ENCODE peak calls at places on chromosomes 5 and 9, in six cellular contexts. U is effector CD8-positive, alpha-beta T cell; W is naive thymus-derived CD8-positive, alpha-beta T cell; I is NCI-H69; N is substantia nigra; P is EH. L is an unnamed sample.

GRCh38 chr9:133405508-133406009 is 12.3 kb downstream of the REXO4 start:
- DNase-seq in W (no peak), N (no peak), P (peak), U (no peak), I (no peak), L (peak)

GRCh38 chr5:65459995-65460394 is 21.7 kb downstream of the ADAMTS6 start:
- DNase-seq in N (no peak), P (no peak), W (no peak), U (no peak), I (no peak), L (no peak)

GRCh38 chr5:6163913-6164312 is 214.4 kb downstream of the MED10 start:
- DNase-seq in P (no peak), U (no peak), I (no peak), W (no peak), N (no peak), L (no peak)

GRCh38 chr9:137397675-137398423 is 25.1 kb downstream of the EXD3 start:
- DNase-seq in I (no peak), N (no peak), P (no peak), W (no peak), U (no peak), L (no peak)

GRCh38 chr5:175880797-175881312 is 9.5 kb downstream of the CPLX2 start:
- DNase-seq in W (no peak), I (no peak), P (no peak), N (no peak), U (no peak), L (no peak)

GRCh38 chr5:34789021-34789531 is 49.9 kb upstream of the TTC23L start:
- DNase-seq in P (peak), N (no peak), I (no peak), U (no peak), W (no peak), L (no peak)

GRCh38 chr5:134445841-134446818 is 34.4 kb upstream of the CDKN2AIPNL start:
- DNase-seq in P (no peak), U (no peak), I (no peak), N (no peak), W (no peak), L (no peak)

GRCh38 chr9:93346240-93347112 is 105.0 kb upstream of the FAM120A start:
- DNase-seq in N (no peak), P (no peak), U (no peak), I (no peak), W (no peak), L (no peak)

GRCh38 chr9:133477992-133478850 is 678 bp downstream of the SLC2A6 start:
- DNase-seq in W (no peak), P (peak), I (peak), U (no peak), N (no peak), L (no peak)

GRCh38 chr9:73219985-73220626 is 68.4 kb downstream of the ANXA1 start:
- DNase-seq in P (peak), N (no peak), I (no peak), U (no peak), W (no peak), L (no peak)

GRCh38 chr9:126327750-126328120 is 1.1 kb downstream of the MVB12B start:
- DNase-seq in P (no peak), U (no peak), N (no peak), W (no peak), I (no peak), L (no peak)

GRCh38 chr9:19995619-19996018 is 206.8 kb upstream of the SLC24A2 start:
- DNase-seq in N (no peak), P (no peak), W (no peak), U (no peak), I (no peak), L (no peak)

GRCh38 chr5:94544784-94545318 is 73.6 kb downstream of the KIAA0825 start:
- DNase-seq in P (no peak), W (no peak), U (no peak), I (no peak), N (no peak), L (no peak)

GRCh38 chr5:4204616-4205151 is 609.1 kb downstream of the IRX1 start:
- DNase-seq in U (no peak), N (no peak), I (no peak), W (no peak), P (no peak), L (no peak)

GRCh38 chr9:116395409-116396037 is 241.9 kb downstream of the PAPPA start:
- DNase-seq in N (no peak), U (no peak), W (no peak), P (no peak), I (peak), L (no peak)

GRCh38 chr5:145792840-145793239 is 42.3 kb downstream of the PRELID2 start:
- DNase-seq in N (no peak), W (no peak), P (no peak), U (no peak), I (no peak), L (no peak)

GRCh38 chr9:36337865-36338264 is 62.2 kb downstream of the RNF38 start:
- DNase-seq in P (no peak), W (no peak), U (no peak), N (no peak), I (no peak), L (no peak)

GRCh38 chr9:130927338-130927737 is 11.7 kb downstream of the FIBCD1 start:
- DNase-seq in W (no peak), I (peak), N (no peak), P (peak), U (no peak), L (no peak)

GRCh38 chr5:169970334-169970733 is 10.0 kb downstream of the INSYN2B start:
- DNase-seq in W (no peak), P (no peak), I (no peak), U (no peak), N (no peak), L (no peak)

GRCh38 chr9:129954868-129955550 is 88.0 kb downstream of the FNBP1 start:
- DNase-seq in I (no peak), N (no peak), P (peak), U (no peak), W (no peak), L (no peak)

GRCh38 chr9:91302831-91303230 is 58.9 kb downstream of the AUH start:
- DNase-seq in U (no peak), I (peak), P (peak), W (no peak), N (no peak), L (no peak)

GRCh38 chr9:36985061-36985768 is 48.9 kb downstream of the PAX5 start:
- DNase-seq in N (no peak), I (no peak), W (no peak), U (no peak), P (no peak), L (no peak)

GRCh38 chr9:98607787-98608186 is 100.9 kb downstream of the GABBR2 start:
- DNase-seq in U (no peak), W (no peak), I (no peak), P (peak), N (no peak), L (no peak)

GRCh38 chr9:124505006-124505900 is 1.9 kb downstream of the NR5A1 start:
- DNase-seq in I (no peak), P (no peak), U (no peak), N (no peak), W (no peak), L (no peak)

GRCh38 chr5:14256756-14257393 is 113.7 kb downstream of the TRIO start:
- DNase-seq in N (no peak), I (peak), W (no peak), P (no peak), U (no peak), L (no peak)

L was measured in CD4-positive, alpha-beta memory T cell.